ENCODE peak calls at places on chromosomes 11 and 22, in ten cellular contexts. I, O, F, W, R, D, P, Q, Y and G are unnamed samples.
A peak's percentile ranks its signal among the peaks of the same experiment; 100 is the strongest.

GRCh38 chr11:61107888-61108287 is 5.6 kb downstream of the CD5 start:
- DNase-seq in I (no peak), O (no peak), F (no peak), W (no peak), R (no peak), D (no peak), P (no peak), Q (no peak), Y (no peak), G (no peak)

GRCh38 chr11:134541951-134542350 is 129.9 kb upstream of the B3GAT1 start:
- DNase-seq in I (no peak), O (no peak), F (no peak), W (peak; percentile 26), R (no peak), D (no peak), P (no peak), Q (no peak), Y (no peak), G (no peak)

GRCh38 chr11:76185931-76186401 is 20.3 kb downstream of the WNT11 start:
- DNase-seq in I (no peak), O (no peak), F (no peak), W (no peak), R (no peak), D (no peak), P (no peak), Q (peak; percentile 40), Y (no peak), G (no peak)

GRCh38 chr11:129950319-129951034 is 52.2 kb downstream of the PRDM10 start:
- DNase-seq in I (no peak), O (no peak), F (no peak), W (no peak), R (no peak), D (no peak), P (no peak), Q (peak; percentile 14), Y (no peak), G (no peak)

GRCh38 chr11:119218141-119218878 is 12.2 kb downstream of the CBL start:
- DNase-seq in I (no peak), O (peak; percentile 98), F (peak; percentile 80), W (no peak), R (no peak), D (no peak), P (peak; percentile 76), Q (peak; percentile 89), Y (no peak), G (no peak)

GRCh38 chr11:69130586-69131566 is 24.9 kb upstream of the SMIM38 start:
- DNase-seq in I (peak; percentile 25), O (no peak), F (no peak), W (no peak), R (no peak), D (no peak), P (no peak), Q (no peak), Y (no peak), G (no peak)

GRCh38 chr22:19840955-19841640 is 13.6 kb downstream of the GNB1L start:
- DNase-seq in I (no peak), O (no peak), F (no peak), W (no peak), R (no peak), D (no peak), P (no peak), Q (no peak), Y (no peak), G (no peak)

GRCh38 chr11:117456027-117456720 is 128.5 kb downstream of the CEP164 start:
- DNase-seq in I (no peak), O (no peak), F (no peak), W (peak; percentile 72), R (no peak), D (no peak), P (no peak), Q (no peak), Y (no peak), G (no peak)

GRCh38 chr22:43050995-43051394 is 36.0 kb upstream of the PACSIN2 start:
- DNase-seq in I (no peak), O (no peak), F (no peak), W (no peak), R (no peak), D (no peak), P (no peak), Q (no peak), Y (no peak), G (no peak)

GRCh38 chr11:28697920-28698827 is 590.0 kb downstream of the METTL15 start:
- DNase-seq in I (peak; percentile 49), O (no peak), F (no peak), W (peak; percentile 41), R (peak; percentile 36), D (peak; percentile 34), P (no peak), Q (peak; percentile 55), Y (no peak), G (no peak)

GRCh38 chr11:30919389-30920172 is 333.4 kb upstream of the MPPED2 start:
- DNase-seq in I (no peak), O (no peak), F (no peak), W (no peak), R (no peak), D (peak; percentile 57), P (no peak), Q (peak; percentile 52), Y (no peak), G (no peak)

GRCh38 chr11:65180877-65181568 is 705 bp upstream of the CAPN1 start:
- DNase-seq in I (peak; percentile 83), O (peak; percentile 56), F (peak; percentile 41), W (peak; percentile 72), R (peak; percentile 57), D (peak; percentile 68), P (no peak), Q (peak; percentile 73), Y (peak; percentile 42), G (no peak)

GRCh38 chr11:74014880-74015279 is 6.0 kb upstream of the UCP3 start:
- DNase-seq in I (no peak), O (no peak), F (no peak), W (no peak), R (no peak), D (peak; percentile 72), P (no peak), Q (no peak), Y (no peak), G (no peak)

GRCh38 chr11:288328-289144 is at the start of gene PGGHG:
- DNase-seq in I (peak; percentile 88), O (no peak), F (peak; percentile 12), W (no peak), R (no peak), D (peak; percentile 49), P (no peak), Q (peak; percentile 93), Y (peak; percentile 57), G (no peak)

GRCh38 chr22:46002757-46003270 is 25.9 kb upstream of the WNT7B start:
- DNase-seq in I (no peak), O (peak; percentile 81), F (no peak), W (no peak), R (no peak), D (no peak), P (peak; percentile 72), Q (peak; percentile 88), Y (no peak), G (no peak)

GRCh38 chr11:57377098-57377497 is 3.9 kb downstream of the PRG3 start:
- DNase-seq in I (no peak), O (no peak), F (no peak), W (no peak), R (no peak), D (no peak), P (no peak), Q (peak; percentile 22), Y (no peak), G (peak; percentile 32)

GRCh38 chr11:794766-795637 is 3.1 kb downstream of the SLC25A22 start:
- DNase-seq in I (peak; percentile 67), O (no peak), F (no peak), W (no peak), R (no peak), D (no peak), P (no peak), Q (no peak), Y (no peak), G (no peak)

GRCh38 chr11:1532606-1533341 is 39.3 kb downstream of the DUSP8 start:
- DNase-seq in I (no peak), O (no peak), F (no peak), W (no peak), R (no peak), D (no peak), P (peak; percentile 13), Q (peak; percentile 41), Y (no peak), G (no peak)

GRCh38 chr11:100356035-100356434 is 331.1 kb upstream of the ARHGAP42 start:
- DNase-seq in I (no peak), O (no peak), F (no peak), W (no peak), R (no peak), D (no peak), P (no peak), Q (no peak), Y (no peak), G (no peak)

GRCh38 chr22:37681001-37681424 is 5.1 kb upstream of the NOL12 start:
- DNase-seq in I (no peak), O (peak; percentile 70), F (no peak), W (no peak), R (no peak), D (no peak), P (no peak), Q (peak; percentile 11), Y (no peak), G (no peak)

GRCh38 chr11:19566583-19567379 is 145.9 kb upstream of the NAV2 start:
- DNase-seq in I (no peak), O (no peak), F (no peak), W (no peak), R (no peak), D (no peak), P (no peak), Q (no peak), Y (no peak), G (no peak)

GRCh38 chr11:12755510-12755909 is 81.3 kb downstream of the TEAD1 start:
- DNase-seq in I (no peak), O (no peak), F (no peak), W (no peak), R (no peak), D (no peak), P (no peak), Q (no peak), Y (no peak), G (no peak)

GRCh38 chr11:2139118-2139490 is at the start of gene IGF2:
- DNase-seq in I (no peak), O (no peak), F (no peak), W (no peak), R (peak; percentile 36), D (no peak), P (no peak), Q (no peak), Y (no peak), G (no peak)